ENCODE peak calls at places on chromosomes 11 and 22, in eight cellular contexts. K is choroid plexus epithelial cell, V is left ventricle myocardium inferior, L is hepatocyte, W is Peyer's patch, T is fibroblast of mammary gland, G is lower leg skin, Y is SK-N-SH. P is an unnamed sample.

GRCh38 chr11:46120361-46120710 is 918 bp downstream of the PHF21A start:
- DNase-seq in V (peak), L (no peak), W (no peak), Y (no peak), K (no peak), G (peak), T (no peak), P (no peak)

GRCh38 chr11:123219066-123219697 is 24.1 kb upstream of the CLMP start:
- DNase-seq in Y (no peak), K (peak), W (no peak), V (no peak), T (peak), L (peak), G (no peak), P (no peak)

GRCh38 chr11:129252621-129253020 is 60.5 kb upstream of the ARHGAP32 start:
- DNase-seq in L (no peak), Y (no peak), G (no peak), T (no peak), W (no peak), K (no peak), V (no peak), P (no peak)

GRCh38 chr11:75689861-75690641 is 21.2 kb upstream of the MAP6 start:
- DNase-seq in G (no peak), K (no peak), Y (no peak), V (no peak), T (no peak), W (no peak), L (no peak), P (peak)

GRCh38 chr11:17683378-17684161 is 35.8 kb upstream of the MYOD1 start:
- DNase-seq in T (peak), L (no peak), V (no peak), W (no peak), Y (no peak), K (peak), G (no peak), P (no peak)

GRCh38 chr11:11230802-11231562 is 122.1 kb downstream of the CSNK2A3 start:
- DNase-seq in W (no peak), G (no peak), L (no peak), V (no peak), K (peak), Y (peak), T (no peak), P (no peak)

GRCh38 chr22:40753114-40753513 is 66.0 kb downstream of the SLC25A17 start:
- DNase-seq in L (no peak), K (no peak), G (no peak), T (no peak), Y (no peak), V (no peak), W (no peak), P (no peak)

GRCh38 chr11:65109231-65110198 is 2.2 kb upstream of the TM7SF2 start:
- DNase-seq in Y (no peak), K (no peak), V (no peak), L (no peak), T (no peak), G (no peak), W (no peak), P (no peak)

GRCh38 chr11:35009191-35009940 is 92.9 kb downstream of the PDHX start:
- DNase-seq in T (peak), W (no peak), G (no peak), K (peak), Y (no peak), L (peak), V (no peak), P (no peak)

GRCh38 chr11:64500176-64501013 is 90.6 kb upstream of the SLC22A12 start:
- DNase-seq in Y (no peak), T (peak), V (no peak), G (no peak), W (no peak), K (no peak), L (no peak), P (no peak)

GRCh38 chr22:19179472-19180048 is 1.0 kb upstream of the SLC25A1 start:
- DNase-seq in T (peak), L (peak), K (peak), G (peak), V (peak), W (peak), Y (peak), P (peak)

GRCh38 chr11:1285876-1286275 is 23.6 kb downstream of the TOLLIP start:
- DNase-seq in G (no peak), T (no peak), W (no peak), V (no peak), L (no peak), Y (no peak), K (no peak), P (no peak)

GRCh38 chr11:112961146-112961668 is at the start of gene NCAM1:
- DNase-seq in T (peak), L (peak), W (peak), G (peak), Y (peak), K (peak), V (peak), P (no peak)

GRCh38 chr22:48936391-48936790 is 891.3 kb downstream of the BRD1 start:
- DNase-seq in V (no peak), W (no peak), L (no peak), T (no peak), Y (no peak), K (no peak), G (no peak), P (no peak)

GRCh38 chr11:96331556-96332168 is 11.3 kb downstream of the MAML2 start:
- DNase-seq in Y (no peak), G (no peak), K (no peak), W (no peak), T (no peak), V (no peak), L (no peak), P (no peak)
- H3K4me3 ChIP-seq in Y (no peak), G (no peak), K (no peak), W (no peak), T (no peak), V (no peak), L (no peak), P (no peak)

GRCh38 chr11:131691558-131692041 is 321.2 kb downstream of the NTM start:
- DNase-seq in L (peak), K (peak), G (no peak), Y (peak), T (peak), W (no peak), V (no peak), P (no peak)
- TF ChIP-seq CTCF in L (peak), K (peak), G (no peak), Y (peak), T (peak), W (peak), V (peak), P (peak)

GRCh38 chr22:31883989-31884388 is 60.3 kb upstream of the YWHAH start:
- DNase-seq in G (no peak), T (no peak), Y (no peak), K (no peak), L (no peak), W (no peak), V (no peak), P (no peak)

GRCh38 chr22:31881198-31881597 is 63.1 kb upstream of the YWHAH start:
- DNase-seq in Y (no peak), T (no peak), G (no peak), K (no peak), L (no peak), V (no peak), W (no peak), P (no peak)

GRCh38 chr22:31879585-31879984 is 64.8 kb upstream of the YWHAH start:
- DNase-seq in W (no peak), Y (no peak), V (no peak), L (no peak), K (no peak), T (no peak), G (no peak), P (no peak)

GRCh38 chr22:31881867-31882266 is 62.5 kb upstream of the YWHAH start:
- DNase-seq in L (peak), G (no peak), T (no peak), Y (no peak), V (no peak), W (no peak), K (no peak), P (no peak)

DNA sequence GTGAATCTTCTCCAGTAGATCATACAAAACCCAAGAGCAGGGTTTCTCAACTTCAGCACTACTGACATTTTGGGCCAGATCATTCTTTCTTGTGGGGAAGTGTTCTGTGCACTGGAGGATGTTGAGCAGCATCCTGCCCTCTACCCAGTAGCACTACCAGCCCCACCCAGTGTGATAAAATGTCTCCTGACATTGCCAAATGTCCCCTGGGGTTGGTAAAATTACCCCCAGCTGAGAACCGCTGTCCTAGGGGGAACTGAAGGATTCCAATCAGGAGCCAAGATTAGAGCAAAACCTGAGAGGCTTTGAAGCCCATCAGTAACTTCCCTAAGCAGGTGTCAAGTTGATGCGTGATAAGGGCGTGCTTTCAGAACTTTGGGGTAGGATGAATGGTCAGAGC is 61.4 kb upstream of the YWHAH start:
- DNase-seq in T (no peak), L (no peak), W (no peak), Y (no peak), G (no peak), K (no peak), V (no peak), P (no peak)
- H3K4me3 ChIP-seq in T (no peak), L (no peak), W (no peak), Y (no peak), G (no peak), K (no peak), V (no peak), P (no peak)

GRCh38 chr22:17888855-17889254 is 114.6 kb upstream of the BID start:
- DNase-seq in L (no peak), V (no peak), W (no peak), K (peak), Y (no peak), T (no peak), G (no peak), P (no peak)
- TF ChIP-seq CTCF in L (peak), V (no peak), W (no peak), K (peak), Y (no peak), T (peak), G (no peak), P (no peak)

DNA sequence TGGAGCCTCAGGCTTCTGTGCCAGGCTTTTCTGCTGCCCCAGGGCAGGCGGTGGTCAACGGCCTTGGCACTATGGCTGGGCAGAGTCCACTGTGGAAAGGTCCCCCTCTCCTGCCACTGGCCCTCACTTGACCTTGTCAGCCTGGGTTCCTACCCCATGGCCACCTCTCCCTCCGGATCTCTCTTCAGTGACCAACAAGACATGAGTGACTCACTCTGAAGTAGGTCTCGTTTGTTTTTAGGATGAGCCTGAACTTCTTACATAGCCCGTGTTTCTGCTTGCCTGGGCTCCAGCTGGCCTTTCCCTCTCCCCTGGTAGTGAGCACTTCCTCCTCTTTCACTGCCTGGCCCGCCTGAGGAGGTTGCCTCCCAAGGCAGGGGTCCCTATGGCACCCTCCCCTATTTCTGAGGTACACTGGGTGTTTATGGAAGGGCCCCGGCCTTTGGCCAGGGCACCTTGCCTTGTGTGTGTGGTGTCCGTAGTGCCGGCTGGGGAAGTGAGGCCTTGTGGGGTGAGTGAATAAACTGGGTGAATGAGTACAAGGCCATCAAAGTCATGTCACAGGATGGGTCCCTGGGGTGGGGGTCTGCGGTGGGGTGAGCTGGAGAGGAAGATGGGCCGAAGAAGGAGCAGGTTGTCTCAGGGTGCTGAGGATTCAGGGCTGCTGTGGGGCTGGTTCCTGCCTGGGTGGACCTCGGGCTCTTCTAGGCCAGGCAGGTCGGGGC is 5.0 kb downstream of the SHANK3 start:
- DNase-seq in W (peak), V (no peak), G (no peak), K (no peak), L (peak), T (no peak), Y (peak), P (no peak)
- H3K4me3 ChIP-seq in W (no peak), V (peak), G (no peak), K (no peak), L (no peak), T (no peak), Y (no peak), P (no peak)

DNA sequence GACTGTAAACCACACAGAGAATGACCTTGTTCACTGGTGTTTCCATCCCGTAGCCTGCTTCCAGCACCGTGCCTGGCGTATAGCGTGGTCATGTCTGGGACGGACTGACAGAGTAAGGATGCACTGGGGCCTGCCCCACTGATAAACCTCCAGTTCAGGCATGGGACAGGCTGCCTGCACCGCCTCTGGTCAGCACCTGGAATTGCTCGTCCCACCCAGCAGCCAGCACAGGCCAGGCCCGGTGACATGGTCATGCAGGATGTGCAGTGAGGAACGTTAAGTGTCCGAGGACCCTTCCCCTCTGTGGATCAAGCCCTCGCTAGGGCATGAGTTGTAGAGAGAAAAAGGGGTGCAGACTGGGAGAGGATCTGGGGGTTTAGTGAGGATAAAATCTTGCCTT is 44.8 kb downstream of the LMO1 start:
- DNase-seq in V (no peak), T (no peak), K (no peak), G (no peak), W (no peak), Y (no peak), L (no peak), P (no peak)
- TF ChIP-seq CTCF in V (no peak), T (no peak), K (no peak), G (no peak), W (no peak), Y (no peak), L (no peak), P (no peak)

DNA sequence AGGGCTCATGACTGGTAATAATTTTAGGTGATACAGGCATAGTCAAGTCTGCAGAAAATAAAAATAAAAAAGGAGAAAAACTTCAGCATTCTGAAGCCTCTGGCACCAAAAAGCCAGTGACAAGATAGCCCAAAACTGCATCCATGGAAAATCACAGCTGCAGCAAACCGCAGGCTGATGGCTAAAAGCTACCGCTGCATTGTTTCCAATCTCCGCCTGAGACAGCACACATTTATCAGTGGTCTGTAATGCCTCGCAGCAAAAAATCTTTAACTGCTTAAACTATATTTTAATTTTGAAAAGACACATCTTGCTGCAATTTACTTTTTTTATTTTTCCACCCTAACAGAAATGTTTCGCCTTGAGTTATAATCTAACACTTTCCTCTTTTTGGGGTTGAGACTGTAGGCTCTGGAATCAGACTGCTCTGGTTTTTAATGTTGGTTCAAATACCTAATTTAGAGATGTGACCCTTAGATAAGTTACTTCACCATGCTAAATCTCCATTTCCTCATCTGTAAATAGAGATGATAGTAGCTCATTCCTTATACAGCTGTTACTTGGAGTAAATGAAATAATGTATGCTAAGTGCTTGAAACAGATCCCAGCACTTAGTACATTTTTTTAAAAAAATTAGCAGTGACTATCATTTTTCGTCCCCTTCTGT is 41.9 kb upstream of the FIBIN start:
- DNase-seq in Y (peak), T (no peak), L (no peak), G (no peak), V (no peak), K (no peak), W (no peak), P (no peak)
- H3K4me3 ChIP-seq in Y (no peak), T (no peak), L (no peak), G (no peak), V (no peak), K (no peak), W (no peak), P (no peak)

GRCh38 chr11:111309516-111309915 is 11.2 kb downstream of the POU2AF3 start:
- DNase-seq in K (no peak), L (no peak), G (no peak), T (no peak), Y (no peak), W (no peak), V (no peak), P (no peak)

GRCh38 chr11:111305871-111306270 is 7.5 kb downstream of the POU2AF3 start:
- DNase-seq in V (no peak), G (no peak), K (no peak), T (no peak), Y (no peak), L (no peak), W (no peak), P (no peak)

GRCh38 chr11:111308140-111308539 is 9.8 kb downstream of the POU2AF3 start:
- DNase-seq in G (no peak), L (peak), V (no peak), T (no peak), Y (no peak), W (no peak), K (no peak), P (no peak)

GRCh38 chr11:111306321-111306720 is 8.0 kb downstream of the POU2AF3 start:
- DNase-seq in T (no peak), K (no peak), W (no peak), G (no peak), V (no peak), L (no peak), Y (no peak), P (no peak)

GRCh38 chr11:111307472-111308108 is 9.2 kb downstream of the POU2AF3 start:
- DNase-seq in T (no peak), G (no peak), Y (no peak), V (no peak), L (no peak), W (no peak), K (no peak), P (no peak)
- TF ChIP-seq CTCF in T (no peak), G (no peak), Y (no peak), V (no peak), L (no peak), W (peak), K (no peak), P (no peak)

GRCh38 chr11:117814766-117815261 is 9.7 kb downstream of the FXYD2 start:
- DNase-seq in T (no peak), L (peak), K (peak), V (peak), W (peak), Y (no peak), G (peak), P (peak)
- H3K4me3 ChIP-seq in T (no peak), L (no peak), K (no peak), V (no peak), W (no peak), Y (no peak), G (no peak), P (peak)

GRCh38 chr11:61460474-61460881 is 30.6 kb downstream of the SDHAF2 start:
- DNase-seq in G (no peak), W (no peak), V (peak), Y (no peak), K (no peak), L (no peak), T (peak), P (no peak)

GRCh38 chr11:61460986-61461385 is 31.1 kb downstream of the SDHAF2 start:
- DNase-seq in L (no peak), T (peak), V (no peak), W (no peak), K (no peak), G (no peak), Y (no peak), P (no peak)
- TF ChIP-seq CTCF in L (no peak), T (peak), V (no peak), W (no peak), K (peak), G (no peak), Y (no peak), P (no peak)